ENCODE peak calls at places on chromosomes 7 and 10, in four cellular contexts. R is A549, G is HepG2, S is K562. Z is an unnamed sample.
A peak's percentile ranks its signal among the peaks of the same experiment; 100 is the strongest.

GRCh38 chr7:75740846-75741497 is 2.2 kb upstream of the HIP1 start:
- DNase-seq in R (peak; percentile 40), G (peak; percentile 40), S (peak; percentile 53), Z (no peak)

GRCh38 chr10:26721561-26721960 is 24.1 kb downstream of the PDSS1 start:
- DNase-seq in R (no peak), G (no peak), S (no peak), Z (no peak)

GRCh38 chr10:107336061-107336460 is 171.6 kb upstream of the SORCS1 start:
- DNase-seq in R (no peak), G (no peak), S (no peak), Z (no peak)

GRCh38 chr10:86100581-86101061 is 266.0 kb downstream of the GRID1 start:
- DNase-seq in R (peak; percentile 47), G (peak; percentile 23), S (peak; percentile 46), Z (peak; percentile 4)

GRCh38 chr10:50577681-50578350 is 45.9 kb downstream of the SGMS1 start:
- DNase-seq in R (no peak), G (no peak), S (peak; percentile 85), Z (peak; percentile 75)

GRCh38 chr10:119834188-119834587 is 38.5 kb downstream of the MCMBP start:
- DNase-seq in R (no peak), G (no peak), S (peak; percentile 23), Z (no peak)

GRCh38 chr10:85967594-85967993 is 399.0 kb downstream of the GRID1 start:
- DNase-seq in R (peak; percentile 7), G (no peak), S (no peak), Z (no peak)

GRCh38 chr10:13890617-13891541 is 304.1 kb downstream of the PRPF18 start:
- DNase-seq in R (no peak), G (no peak), S (no peak), Z (peak; percentile 52)

GRCh38 chr10:48468866-48469511 is 135.9 kb downstream of the ARHGAP22 start:
- DNase-seq in R (no peak), G (no peak), S (no peak), Z (no peak)

GRCh38 chr10:61023053-61023452 is 79.1 kb upstream of the RHOBTB1 start:
- DNase-seq in R (no peak), G (no peak), S (no peak), Z (no peak)

GRCh38 chr10:130396044-130396443 is 259.9 kb downstream of the GLRX3 start:
- DNase-seq in R (no peak), G (no peak), S (no peak), Z (no peak)

GRCh38 chr7:85160223-85160622 is 26.6 kb downstream of the SEMA3D start:
- DNase-seq in R (no peak), G (no peak), S (no peak), Z (peak; percentile 68)

GRCh38 chr10:727162-727790 is 37.8 kb upstream of the DIP2C start:
- DNase-seq in R (no peak), G (no peak), S (no peak), Z (no peak)

GRCh38 chr10:108812296-108812695 is 1111.0 kb downstream of the XPNPEP1 start:
- DNase-seq in R (no peak), G (no peak), S (no peak), Z (no peak)

GRCh38 chr7:21690717-21691116 is 147.9 kb downstream of the DNAH11 start:
- DNase-seq in R (peak; percentile 3), G (no peak), S (no peak), Z (no peak)

GRCh38 chr7:69067397-69067796 is 530.9 kb upstream of the AUTS2 start:
- DNase-seq in R (peak; percentile 50), G (no peak), S (peak; percentile 14), Z (no peak)

GRCh38 chr10:70549962-70550845 is 52.3 kb downstream of the PRF1 start:
- DNase-seq in R (peak; percentile 60), G (peak; percentile 44), S (peak; percentile 83), Z (peak; percentile 48)

GRCh38 chr10:116892873-116893685 is 43.8 kb downstream of the ENO4 start:
- DNase-seq in R (no peak), G (no peak), S (no peak), Z (no peak)

GRCh38 chr10:44010873-44011602 is 362.4 kb upstream of the ZNF32 start:
- DNase-seq in R (no peak), G (no peak), S (no peak), Z (peak; percentile 12)

GRCh38 chr10:110497438-110498086 is at the start of gene DUSP5:
- DNase-seq in R (peak; percentile 93), G (peak; percentile 75), S (peak; percentile 91), Z (peak; percentile 92)

DNA sequence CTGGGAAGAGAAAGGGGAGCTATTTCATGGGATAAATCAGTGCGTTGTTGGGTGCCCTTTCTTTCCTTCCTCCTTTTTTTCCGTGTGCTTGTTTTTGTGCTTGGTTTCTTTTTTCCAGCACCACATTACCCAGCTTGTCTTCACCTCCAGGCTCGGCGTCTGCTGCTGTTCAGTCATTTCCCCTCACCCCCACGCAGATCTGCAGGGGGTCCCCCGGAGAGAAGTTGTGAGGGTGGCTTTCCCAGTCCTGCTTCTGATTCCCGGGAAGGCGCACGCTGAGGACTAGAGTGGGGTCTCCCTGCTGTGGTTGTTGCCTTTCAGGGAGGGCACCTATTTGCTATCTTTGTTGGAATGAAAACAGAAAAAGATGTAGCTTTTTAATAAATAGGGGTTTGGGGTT is 1.6 kb downstream of the CAMK1D start:
- DNase-seq in R (no peak), G (no peak), S (no peak), Z (no peak)
- H3K27ac ChIP-seq in R (peak overlapping the region; percentile 98), G (no peak overlapping the region), S (no peak overlapping the region), Z (no peak overlapping the region)

GRCh38 chr10:29583674-29584073 is 51.1 kb downstream of the SVIL start:
- DNase-seq in R (no peak), G (no peak), S (no peak), Z (peak; percentile 60)
- TF ChIP-seq MAZ in R (no peak), G (no peak), S (no peak), Z (no peak)

GRCh38 chr10:80132299-80133139 is at the start of gene PLAC9:
- DNase-seq in R (no peak), G (no peak), S (no peak), Z (peak; percentile 20)
- H3K27ac ChIP-seq in R (peak within 1 kb of the TSS; percentile 67), G (no peak within 1 kb of the TSS), S (no peak within 1 kb of the TSS), Z (peak within 1 kb of the TSS; percentile 65)

DNA sequence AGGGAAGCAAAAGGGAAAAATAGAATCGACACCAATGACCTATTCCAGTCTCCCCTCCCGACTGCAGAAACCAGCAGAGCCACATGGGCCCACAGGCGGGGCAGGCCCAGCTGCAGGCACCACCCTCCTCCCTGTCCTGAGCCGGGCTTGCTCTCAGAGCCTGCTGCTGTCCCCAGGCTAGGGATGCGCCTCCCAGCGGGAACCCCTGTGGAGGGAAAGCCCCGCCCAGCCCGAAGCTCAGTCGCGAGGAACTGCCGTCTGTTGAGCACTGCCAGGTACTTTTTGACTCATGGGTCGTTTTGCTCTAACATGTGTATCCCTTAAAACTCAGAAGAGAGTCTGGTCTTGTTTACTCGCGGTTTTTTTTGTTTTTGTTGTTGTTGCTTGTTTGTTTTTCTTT is 124.5 kb upstream of the RET start:
- DNase-seq in R (no peak), G (peak; percentile 13), S (peak; percentile 33), Z (no peak)
- TF ChIP-seq MAZ in R (no peak), G (no peak), S (no peak), Z (no peak)

DNA sequence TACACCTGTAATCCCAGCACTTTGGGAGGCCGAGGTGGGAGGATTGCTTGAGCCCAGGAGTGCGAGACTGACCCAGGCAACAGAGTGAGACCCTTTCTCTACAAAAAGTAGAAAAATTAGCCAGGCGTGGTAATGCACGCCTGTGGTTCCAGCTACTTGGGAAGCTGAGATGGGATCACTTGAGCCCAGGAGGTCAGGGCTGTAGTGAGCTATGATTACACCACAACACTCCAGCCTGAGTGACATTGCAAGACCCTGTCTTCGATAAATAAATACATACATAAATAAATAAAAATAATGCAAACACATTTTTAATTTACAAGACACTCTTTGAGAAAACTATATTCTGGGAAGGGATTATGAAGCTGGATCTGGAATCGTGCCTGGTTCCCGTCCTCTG is 236.1 kb downstream of the BAMBI start:
- DNase-seq in R (no peak), G (no peak), S (no peak), Z (no peak)
- H3K27ac ChIP-seq in R (peak overlapping the region; percentile 68), G (no peak overlapping the region), S (no peak overlapping the region), Z (no peak overlapping the region)

DNA sequence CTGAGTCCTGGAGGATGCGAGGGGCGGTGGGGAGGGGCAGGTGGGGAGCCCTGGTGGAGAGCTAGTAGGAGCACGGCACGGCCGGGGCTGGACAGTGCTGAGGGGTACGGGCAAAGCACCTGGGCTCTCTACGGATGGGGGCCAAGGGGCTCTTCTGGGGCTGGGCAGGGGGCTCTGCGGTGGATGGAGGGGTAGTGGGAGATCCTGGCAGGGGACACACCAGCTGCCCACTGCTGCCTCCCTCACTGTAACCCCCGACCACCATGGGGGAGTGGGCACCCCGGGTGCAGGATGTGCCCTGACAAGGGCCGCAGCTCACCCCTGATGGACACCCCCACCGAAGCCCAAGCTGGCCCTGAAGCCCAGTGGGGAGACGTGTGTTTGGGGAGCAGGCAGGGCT is 203.3 kb downstream of the ELFN1 start:
- DNase-seq in R (no peak), G (no peak), S (no peak), Z (no peak)
- TF ChIP-seq MAZ in R (no peak), G (no peak), S (no peak), Z (no peak)

DNA sequence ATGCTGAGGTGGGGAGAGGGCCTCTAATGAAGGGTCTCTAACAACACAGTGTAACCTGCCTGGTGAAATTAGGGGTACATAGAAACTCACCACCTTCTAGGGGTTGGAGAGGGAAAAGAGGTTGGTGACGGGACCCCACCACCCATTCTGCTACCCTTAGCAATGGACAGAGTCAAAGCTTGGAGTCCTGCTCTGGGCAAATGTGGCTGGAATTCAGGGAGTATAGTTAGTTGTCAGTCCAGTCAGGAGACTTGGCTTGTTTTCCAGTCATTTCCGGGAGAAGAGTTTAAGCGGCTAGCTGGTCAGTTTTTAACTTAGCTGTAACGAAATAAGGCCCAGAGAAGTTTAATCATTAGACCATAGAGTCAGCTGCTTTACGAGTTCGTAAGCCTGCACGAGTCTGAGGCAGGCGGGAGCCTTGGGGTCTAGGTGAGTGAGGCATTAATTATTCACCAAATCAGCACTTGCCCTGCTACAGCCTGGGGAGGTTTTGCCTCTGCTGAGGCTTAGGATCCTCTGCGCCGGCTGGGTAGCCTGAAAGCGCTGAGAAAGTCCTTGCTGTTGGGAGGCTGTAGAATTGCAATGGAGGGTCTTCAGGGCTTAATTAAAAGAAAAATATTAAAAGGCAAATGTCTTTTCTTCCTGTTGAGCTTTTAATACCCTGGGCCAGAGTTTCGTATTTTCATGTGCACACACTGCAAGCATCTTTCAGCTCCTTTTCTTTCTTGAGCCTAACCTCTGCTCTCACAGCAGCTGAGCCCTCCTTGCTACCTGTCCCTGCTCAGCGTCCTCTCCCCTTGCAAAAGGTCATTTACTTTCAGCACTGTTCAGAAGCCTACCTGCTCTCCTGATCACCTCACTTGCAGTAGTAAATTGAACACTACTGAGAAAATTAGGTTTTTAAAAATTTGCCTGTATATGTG is 1.5 kb upstream of the LAMB1 start:
- DNase-seq in R (peak; percentile 79), G (peak; percentile 88), S (no peak), Z (peak; percentile 70)
- H3K27ac ChIP-seq in R (peak overlapping the region; percentile 94), G (peak overlapping the region; percentile 68), S (no peak overlapping the region), Z (peak overlapping the region; percentile 51)

Z was measured in IMR-90.